ENCODE peak calls at places on chromosomes 2 and 18, in seven cellular contexts. P is esophagus squamous epithelium, W is lower lobe of right lung, R is left ventricle myocardium inferior, B is psoas muscle, I is heart left ventricle, H is H9. T is an unnamed sample.

GRCh38 chr18:9746958-9747357 is 38.9 kb downstream of the RAB31 start:
- DNase-seq in R (no peak), I (no peak), H (no peak), W (no peak), B (no peak), P (no peak), T (no peak)

GRCh38 chr18:58004317-58004716 is 39.7 kb upstream of the NEDD4L start:
- DNase-seq in R (no peak), I (no peak), P (no peak), H (no peak), W (no peak), B (no peak), T (no peak)

GRCh38 chr2:8986327-8986976 is 17.0 kb downstream of the MBOAT2 start:
- DNase-seq in H (peak; percentile 75), B (no peak), I (no peak), W (no peak), P (no peak), R (no peak), T (no peak)

GRCh38 chr2:237132799-237133198 is 47.1 kb downstream of the COPS8 start:
- DNase-seq in P (no peak), B (no peak), I (no peak), H (peak; percentile 73), R (no peak), W (no peak), T (no peak)

GRCh38 chr2:71073475-71073874 is 5.0 kb downstream of the NAGK start:
- DNase-seq in I (no peak), P (no peak), W (no peak), B (no peak), R (no peak), H (no peak), T (no peak)

GRCh38 chr2:63594622-63595021 is 5.9 kb downstream of the MDH1 start:
- DNase-seq in W (no peak), H (no peak), I (no peak), P (no peak), R (no peak), B (no peak), T (no peak)

GRCh38 chr2:157751462-157752058 is 122.9 kb upstream of the ACVR1C start:
- DNase-seq in I (no peak), R (no peak), B (peak; percentile 47), W (no peak), H (peak; percentile 57), P (no peak), T (no peak)

GRCh38 chr2:207044963-207045362 is 105.6 kb downstream of the CPO start:
- DNase-seq in P (no peak), R (no peak), W (no peak), B (no peak), H (no peak), I (no peak), T (no peak)

GRCh38 chr2:53913721-53914120 is 54.0 kb upstream of the GPR75 start:
- DNase-seq in H (no peak), P (no peak), I (no peak), W (no peak), R (no peak), B (no peak), T (no peak)

DNA sequence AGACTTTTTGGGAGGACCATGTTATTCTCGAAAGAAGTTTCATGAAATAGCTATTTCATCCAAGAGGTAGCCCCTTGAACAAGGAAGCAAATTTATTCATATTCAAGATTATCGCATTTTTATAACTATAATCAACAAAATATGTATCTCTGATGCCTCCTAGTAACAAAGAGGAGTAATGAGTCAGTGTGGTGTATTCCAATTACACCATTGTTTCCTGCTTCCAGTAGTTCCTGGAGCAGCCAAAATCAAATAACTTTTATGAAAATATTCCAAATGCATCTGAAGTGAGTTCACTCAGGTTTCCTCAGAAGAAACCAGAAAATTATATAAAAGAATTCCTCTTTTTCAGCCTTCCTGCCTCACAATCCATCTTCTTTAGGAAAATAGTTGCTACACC is 43.0 kb downstream of the ANKRD36B start:
- DNase-seq in B (no peak), H (no peak), R (no peak), W (no peak), P (no peak), I (no peak), T (no peak)
- H3K4me1 ChIP-seq in B (no peaks in the 10 kb centered on the region), H (no peaks in the 10 kb centered on the region), R (no peaks in the 10 kb centered on the region), W (no peaks in the 10 kb centered on the region), P (no peaks in the 10 kb centered on the region), I (no peaks in the 10 kb centered on the region), T (no peaks in the 10 kb centered on the region)

DNA sequence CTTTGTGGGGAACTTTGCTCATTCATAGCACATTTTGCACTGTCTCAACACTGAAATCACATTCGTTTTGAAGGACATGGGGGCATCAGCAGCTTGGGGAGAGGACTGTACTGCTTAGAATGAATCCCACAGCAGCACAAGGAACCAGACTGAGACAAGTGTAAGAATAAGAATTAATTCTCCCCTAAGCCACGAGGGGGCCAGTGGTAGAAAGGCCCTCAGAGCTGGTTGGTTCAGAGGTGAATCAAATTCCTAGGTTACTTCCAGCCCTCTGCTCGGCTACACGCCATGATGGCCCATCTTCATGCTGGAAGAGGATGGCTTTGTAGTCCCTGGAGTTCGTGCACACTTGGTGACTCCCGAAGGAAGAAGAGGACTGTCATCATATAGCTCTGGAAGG is 12.0 kb upstream of the MC5R start:
- DNase-seq in H (peak; percentile 49), B (no peak), R (no peak), W (no peak), I (no peak), P (no peak), T (no peak)
- TF ChIP-seq CTCF in H (peak; percentile 59), B (no peak), R (no peak), W (no peak), I (no peak), P (no peak), T (no peak)

DNA sequence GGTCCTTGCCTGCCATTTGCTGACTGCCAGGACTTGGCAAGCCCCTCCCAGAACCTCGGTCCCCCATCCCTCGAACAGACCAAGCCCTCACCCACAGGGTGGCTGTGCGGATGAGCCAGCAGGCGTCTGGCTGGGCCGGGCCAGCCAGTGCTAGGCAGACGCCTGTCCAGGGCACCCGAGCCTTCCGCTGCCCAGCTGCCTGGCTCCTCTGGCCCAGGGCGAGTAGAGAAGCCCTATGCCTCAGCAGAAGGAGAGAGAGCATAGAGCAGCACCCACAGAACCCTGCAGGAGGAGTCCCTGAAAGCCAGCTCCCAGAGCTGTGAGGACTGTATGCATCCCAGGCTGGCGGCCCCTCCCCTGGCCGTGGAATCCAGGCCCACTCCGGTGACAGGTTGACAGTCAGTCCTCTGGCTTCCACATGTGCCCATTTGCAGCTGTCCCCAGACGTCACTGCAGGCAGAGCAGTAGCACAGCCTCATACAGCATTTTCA is 62.1 kb upstream of the GLI2 start:
- DNase-seq in H (no peak), B (no peak), W (no peak), P (no peak), I (no peak), R (no peak), T (no peak)
- H3K4me1 ChIP-seq in H (no peaks in the 10 kb centered on the region), B (no peaks in the 10 kb centered on the region), W (peaks cover 13% of the 10 kb centered on the region), P (no peaks in the 10 kb centered on the region), I (no peaks in the 10 kb centered on the region), R (peaks cover 8% of the 10 kb centered on the region), T (no peaks in the 10 kb centered on the region)

GRCh38 chr2:209974566-209974965 is 27.9 kb upstream of the RPE start:
- DNase-seq in I (no peak), B (no peak), P (no peak), W (no peak), H (no peak), R (no peak), T (no peak)

GRCh38 chr2:209973328-209973727 is 29.1 kb upstream of the RPE start:
- DNase-seq in R (no peak), P (no peak), B (no peak), I (no peak), W (no peak), H (no peak), T (no peak)

GRCh38 chr2:209976698-209977385 is 25.6 kb upstream of the RPE start:
- DNase-seq in I (no peak), H (no peak), B (no peak), R (no peak), P (no peak), W (no peak), T (no peak)

GRCh38 chr2:209977386-209978239 is 24.8 kb upstream of the RPE start:
- DNase-seq in H (no peak), W (no peak), I (no peak), P (no peak), B (no peak), R (no peak), T (no peak)
- TF ChIP-seq CTCF in H (peak; percentile 69), W (peak; percentile 56), I (peak; percentile 56), P (peak; percentile 63), B (peak; percentile 69), R (peak; percentile 79), T (peak; percentile 79)

DNA sequence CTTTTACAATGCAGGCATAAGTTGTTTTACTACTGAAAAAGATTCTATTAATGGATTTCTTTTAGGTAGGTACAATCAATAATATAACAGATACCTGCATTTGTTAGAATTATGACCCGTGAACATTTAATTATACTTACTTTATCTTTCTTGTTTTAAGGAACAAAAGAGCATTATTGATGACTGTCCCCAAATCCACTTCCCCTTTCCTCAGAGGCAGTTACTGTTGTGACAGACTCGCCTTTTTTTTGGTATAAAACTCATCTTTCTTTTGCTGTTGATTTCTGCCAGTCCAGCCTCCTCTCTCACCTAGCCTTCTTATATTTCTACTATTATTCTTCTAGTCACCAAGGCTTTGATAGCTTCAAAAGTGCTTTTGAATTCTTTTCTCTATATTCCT is 12.1 kb downstream of the ACTR3 start:
- DNase-seq in W (no peak), H (no peak), P (no peak), R (no peak), I (no peak), B (no peak), T (no peak)
- H3K4me1 ChIP-seq in W (peaks cover 88% of the 10 kb centered on the region), H (no peaks in the 10 kb centered on the region), P (peaks cover 22% of the 10 kb centered on the region), R (peaks cover 75% of the 10 kb centered on the region), I (peaks cover 50% of the 10 kb centered on the region), B (peaks cover 56% of the 10 kb centered on the region), T (peaks cover 68% of the 10 kb centered on the region)

GRCh38 chr2:30915485-30915884 is 108.2 kb upstream of the CAPN13 start:
- DNase-seq in W (peak; percentile 56), P (no peak), R (peak; percentile 32), I (no peak), H (peak; percentile 79), B (no peak), T (no peak)
- TF ChIP-seq CTCF in W (peak; percentile 43), P (peak; percentile 19), R (peak; percentile 56), I (peak; percentile 9), H (peak; percentile 80), B (no peak), T (no peak)

DNA sequence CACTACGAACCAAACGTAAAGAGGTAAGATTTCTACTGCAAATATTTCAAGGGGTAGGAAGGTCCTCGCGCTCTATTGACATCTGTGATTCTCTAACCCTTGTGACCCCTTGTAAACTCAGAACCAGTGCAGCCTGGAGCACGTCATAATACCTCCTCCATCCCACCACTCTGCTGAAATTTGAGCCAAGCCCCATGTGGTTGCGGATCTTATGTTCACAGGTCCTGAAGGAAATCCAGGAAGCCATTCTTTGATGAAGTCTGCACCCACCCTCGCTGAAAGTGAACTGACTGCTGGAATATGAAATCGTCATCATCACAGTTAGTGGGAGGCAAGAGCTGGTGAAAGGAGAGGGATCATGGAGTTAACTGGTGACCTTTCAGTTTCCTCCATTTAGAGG is 21.7 kb downstream of the ZEB2 start:
- DNase-seq in W (no peak), P (no peak), I (no peak), H (no peak), B (no peak), R (no peak), T (no peak)
- H3K4me1 ChIP-seq in W (peaks cover 54% of the 10 kb centered on the region), P (peaks cover 4% of the 10 kb centered on the region), I (peaks cover 49% of the 10 kb centered on the region), H (no peaks in the 10 kb centered on the region), B (peaks cover 27% of the 10 kb centered on the region), R (peaks cover 66% of the 10 kb centered on the region), T (no peaks in the 10 kb centered on the region)